ENCODE peak calls at places on chromosomes 5 and 9, in seven cellular contexts. K is hepatocyte, O is DND-41, E is neuronal stem cell, H is GM23248, B is HCT116, W is OCI-LY7. G is an unnamed sample.

GRCh38 chr9:114899461-114899860 is 30.9 kb downstream of the TNFSF8 start:
- DNase-seq in W (no peak), B (no peak), H (no peak), E (no peak), K (no peak), O (no peak), G (no peak)

GRCh38 chr5:61816585-61817450 is 484.8 kb downstream of the ZSWIM6 start:
- DNase-seq in K (no peak), B (no peak), E (no peak), W (no peak), O (no peak), H (no peak), G (no peak)

GRCh38 chr5:82163459-82164108 is 114.6 kb downstream of the RPS23 start:
- DNase-seq in K (no peak), E (no peak), O (no peak), B (no peak), H (peak), W (no peak), G (no peak)

GRCh38 chr5:32029291-32029690 is 144.8 kb downstream of the GOLPH3 start:
- DNase-seq in K (peak), W (no peak), E (no peak), O (no peak), B (no peak), H (peak), G (no peak)

GRCh38 chr5:9924614-9925013 is 294.5 kb upstream of the TAS2R1 start:
- DNase-seq in H (peak), W (no peak), E (no peak), B (peak), O (no peak), K (no peak), G (peak)

GRCh38 chr9:36935332-36935731 is 98.7 kb downstream of the PAX5 start:
- DNase-seq in K (no peak), H (no peak), B (no peak), E (no peak), W (no peak), O (no peak), G (no peak)

GRCh38 chr5:22892441-22892840 is 39.3 kb upstream of the CDH12 start:
- DNase-seq in O (no peak), E (no peak), K (no peak), B (no peak), W (no peak), H (no peak), G (no peak)

GRCh38 chr5:122439645-122440044 is 127.6 kb downstream of the SNCAIP start:
- DNase-seq in O (no peak), W (no peak), E (no peak), K (no peak), H (no peak), B (no peak), G (no peak)

GRCh38 chr5:62561896-62562295 is 16.7 kb upstream of the LRRC70 start:
- DNase-seq in E (no peak), H (no peak), B (no peak), K (no peak), O (no peak), W (no peak), G (no peak)

GRCh38 chr5:31392061-31392460 is 139.8 kb downstream of the DROSHA start:
- DNase-seq in O (no peak), K (no peak), E (no peak), W (no peak), H (no peak), B (no peak), G (no peak)

GRCh38 chr5:108639356-108639755 is 108.3 kb upstream of the FER start:
- DNase-seq in O (no peak), W (no peak), K (no peak), B (no peak), H (no peak), E (no peak), G (no peak)

GRCh38 chr5:83554686-83555085 is 83.1 kb downstream of the VCAN start:
- DNase-seq in B (no peak), W (no peak), E (no peak), O (no peak), H (peak), K (no peak), G (no peak)

GRCh38 chr9:4836676-4837075 is 43.9 kb downstream of the RCL1 start:
- DNase-seq in B (no peak), K (no peak), E (no peak), O (no peak), W (no peak), H (no peak), G (no peak)

GRCh38 chr9:2781336-2781735 is 62.6 kb downstream of the PUM3 start:
- DNase-seq in W (no peak), K (no peak), B (no peak), E (no peak), H (no peak), O (no peak), G (no peak)

GRCh38 chr5:98588225-98588624 is 185.2 kb upstream of the RGMB start:
- DNase-seq in E (no peak), K (no peak), O (no peak), H (no peak), B (no peak), W (no peak), G (no peak)
- H2AFZ ChIP-seq in E (peak), K (no peak), O (no peak), H (no peak), B (no peak), W (no peak), G (no peak)

DNA sequence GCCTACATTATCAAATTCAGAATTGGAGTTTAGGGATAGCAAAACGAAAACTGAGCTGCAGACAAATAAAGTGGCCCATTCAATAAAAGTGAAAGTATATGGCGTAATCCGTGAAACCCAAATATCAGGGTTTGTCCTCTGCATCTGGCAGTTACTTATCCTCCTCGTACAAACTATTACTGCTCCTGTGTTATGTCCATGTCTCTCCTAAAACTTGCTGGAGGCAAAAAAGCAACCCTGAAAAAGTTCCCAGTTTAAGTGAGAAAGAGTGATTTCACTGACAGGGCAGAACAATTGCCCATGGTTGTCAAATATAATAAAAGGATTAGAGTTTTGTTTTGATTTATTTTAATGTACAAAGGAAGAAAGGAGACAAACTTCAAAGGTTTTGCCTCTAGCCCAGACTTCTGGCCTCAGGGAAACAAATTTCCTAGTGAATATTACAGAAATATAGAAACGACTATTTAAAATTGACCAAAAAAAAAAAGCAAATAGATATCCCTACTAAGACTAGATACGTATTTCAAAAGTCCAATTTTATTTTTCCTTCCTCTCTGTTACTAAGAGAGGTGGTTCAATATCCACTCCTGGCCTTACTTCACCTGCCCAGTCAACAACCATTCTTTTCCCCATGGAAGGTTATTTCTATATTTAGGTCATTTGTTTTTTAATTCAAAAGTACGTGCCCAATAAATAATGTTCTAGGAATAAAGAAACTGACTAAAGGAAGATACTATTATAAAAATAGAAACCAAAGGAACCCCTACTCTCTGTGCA is 50.0 kb downstream of the NFIB start:
- DNase-seq in W (no peak), O (no peak), E (no peak), H (no peak), K (no peak), B (no peak), G (no peak)
- H2AFZ ChIP-seq in W (no peak), O (no peak), E (no peak), H (no peak), K (no peak), B (no peak), G (no peak)

GRCh38 chr5:120306331-120306730 is 157.8 kb upstream of the PRR16 start:
- DNase-seq in B (no peak), E (no peak), K (peak), O (no peak), H (peak), W (no peak), G (no peak)
- H2AFZ ChIP-seq in B (no peak), E (no peak), K (no peak), O (no peak), H (no peak), W (no peak), G (no peak)

GRCh38 chr5:179870403-179870903 is 11.8 kb upstream of the MRNIP start:
- DNase-seq in B (no peak), E (no peak), W (peak), K (peak), O (no peak), H (peak), G (no peak)
- H2AFZ ChIP-seq in B (no peak), E (no peak), W (no peak), K (no peak), O (no peak), H (no peak), G (no peak)

DNA sequence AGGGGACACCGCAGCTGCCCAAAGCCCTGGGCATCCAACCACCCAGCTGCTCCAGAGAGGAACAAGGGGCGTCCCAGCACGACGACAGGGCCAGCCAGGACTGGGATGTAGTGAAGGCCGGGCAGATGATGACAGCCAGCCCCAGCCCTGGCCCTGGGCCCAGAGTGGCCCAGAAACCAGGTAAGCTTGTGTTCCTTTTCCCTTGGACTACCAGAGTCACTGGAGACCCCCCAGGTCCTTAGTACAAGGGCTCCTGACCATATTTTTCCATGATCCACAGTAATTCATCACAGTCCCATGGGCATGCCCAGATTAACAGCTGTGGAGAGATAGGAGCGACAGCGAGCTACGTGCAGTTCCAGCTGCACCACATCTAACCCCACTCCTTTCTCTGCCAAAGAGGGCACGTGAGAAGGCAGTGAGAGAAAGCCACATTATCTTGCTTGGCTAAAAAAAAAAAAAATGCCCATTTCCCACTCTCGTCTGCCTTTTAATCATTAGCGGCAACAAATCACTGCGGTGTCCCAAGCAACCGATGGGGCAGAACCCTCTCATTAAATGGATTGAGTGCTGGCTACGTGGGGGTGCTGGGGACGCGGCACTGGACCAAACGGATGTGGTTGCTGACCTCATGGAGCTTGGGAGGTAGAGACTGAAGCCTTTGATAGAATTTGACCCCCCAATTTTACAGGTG is 21.7 kb upstream of the SYNPO start:
- DNase-seq in B (no peak), O (no peak), W (no peak), E (no peak), H (no peak), K (no peak), G (no peak)
- H2AFZ ChIP-seq in B (no peak), O (no peak), W (no peak), E (no peak), H (peak), K (no peak), G (no peak)

G was measured in MM.1S.